ENCODE peak calls at places on chromosomes 4 and X, in four cellular contexts. Z, G, U and N are unnamed samples.
A peak's percentile ranks its signal among the peaks of the same experiment; 100 is the strongest.

GRCh38 chr4:48268956-48269860 is at the start of gene TEC:
- DNase-seq in G (peak; percentile 69), U (peak; percentile 56), Z (peak; percentile 81), N (peak; percentile 70)

GRCh38 chr4:112086036-112086434 is 59.2 kb upstream of the FAM241A start:
- DNase-seq in G (no peak), U (no peak), Z (no peak), N (no peak)

GRCh38 chr4:151045907-151046306 is 30.8 kb upstream of the LRBA start:
- DNase-seq in Z (no peak), G (no peak), U (peak; percentile 23), N (no peak)

GRCh38 chr4:143025111-143025704 is 159.5 kb upstream of the USP38 start:
- DNase-seq in U (peak; percentile 52), Z (no peak), G (no peak), N (no peak)

GRCh38 chrX:16610121-16610565 is 39.8 kb upstream of the S100G start:
- DNase-seq in Z (no peak), U (peak; percentile 55), G (no peak), N (no peak)

GRCh38 chr4:3418029-3418762 is 23.6 kb upstream of the HGFAC start:
- DNase-seq in U (no peak), Z (peak; percentile 57), G (no peak), N (no peak)

GRCh38 chr4:130210871-130211270 is 1114.9 kb downstream of the C4orf33 start:
- DNase-seq in U (peak; percentile 82), G (no peak), Z (no peak), N (no peak)

GRCh38 chrX:19670854-19671620 is 155.7 kb upstream of the MAP3K15 start:
- DNase-seq in U (peak; percentile 39), Z (no peak), G (peak; percentile 82), N (no peak)

GRCh38 chr4:38668203-38668602 is 4.2 kb downstream of the KLF3 start:
- DNase-seq in U (no peak), Z (no peak), G (no peak), N (no peak)
- H3K4me1 ChIP-seq in U (peaks cover 66% of the 10 kb centered on the region), Z (peaks cover 74% of the 10 kb centered on the region), G (peaks cover 65% of the 10 kb centered on the region), N (peaks cover 32% of the 10 kb centered on the region)

DNA sequence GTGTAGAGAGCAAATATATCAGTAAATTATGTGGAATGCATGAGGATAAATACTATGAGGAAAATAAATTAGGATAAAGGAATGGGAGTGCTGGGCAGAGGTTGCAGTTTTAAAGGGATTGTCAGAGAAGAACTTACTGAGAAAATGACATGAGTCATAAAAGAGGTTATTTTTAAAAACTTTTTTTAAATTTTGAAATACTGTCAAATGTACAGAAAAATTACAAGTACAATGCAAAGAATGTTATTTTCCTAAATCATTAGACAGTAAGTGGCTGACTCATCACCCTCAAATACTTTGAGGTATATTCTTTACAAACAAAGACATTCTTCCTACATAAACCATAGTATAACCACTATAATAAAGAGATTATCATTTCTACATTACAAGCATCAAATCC is 29.8 kb upstream of the H2AZ1 start:
- DNase-seq in U (no peak), G (no peak), Z (no peak), N (no peak)
- H3K4me1 ChIP-seq in U (no peaks in the 10 kb centered on the region), G (no peaks in the 10 kb centered on the region), Z (no peaks in the 10 kb centered on the region), N (no peaks in the 10 kb centered on the region)

DNA sequence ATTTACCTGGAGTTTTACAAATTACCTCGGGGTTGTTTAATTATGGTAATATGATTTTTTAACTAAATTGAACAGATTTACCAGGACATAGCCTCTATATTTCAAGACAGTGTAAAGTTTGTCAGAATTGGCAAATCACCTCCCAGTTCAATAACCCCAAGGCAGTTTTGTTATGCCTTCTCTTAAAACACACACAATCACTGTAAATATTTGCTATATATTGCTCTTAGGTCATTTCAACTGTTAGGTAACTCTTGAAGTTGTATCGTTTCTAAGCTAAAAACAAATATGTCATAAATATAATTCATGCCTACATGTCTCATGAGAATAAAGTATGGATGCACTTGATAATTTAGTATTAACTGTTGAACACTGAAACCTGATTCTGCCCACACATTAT is 24.1 kb downstream of the PDLIM5 start:
- DNase-seq in G (no peak), U (no peak), Z (no peak), N (no peak)
- H3K4me1 ChIP-seq in G (no peaks in the 10 kb centered on the region), U (peaks cover 38% of the 10 kb centered on the region), Z (peaks cover 80% of the 10 kb centered on the region), N (peaks cover 32% of the 10 kb centered on the region)

GRCh38 chrX:107715331-107716044 is 60.1 kb downstream of the TSC22D3 start:
- DNase-seq in U (no peak), Z (no peak), G (no peak), N (no peak)
- H3K4me1 ChIP-seq in U (peaks cover 4% of the 10 kb centered on the region), Z (peaks cover 52% of the 10 kb centered on the region), G (peaks cover 53% of the 10 kb centered on the region), N (peaks cover 6% of the 10 kb centered on the region)

GRCh38 chr4:1208970-1209704 is 36.8 kb upstream of the SPON2 start:
- DNase-seq in U (no peak), G (no peak), Z (peak; percentile 41), N (no peak)
- H3K4me1 ChIP-seq in U (no peaks in the 10 kb centered on the region), G (no peaks in the 10 kb centered on the region), Z (peaks cover 45% of the 10 kb centered on the region), N (peaks cover 36% of the 10 kb centered on the region)

DNA sequence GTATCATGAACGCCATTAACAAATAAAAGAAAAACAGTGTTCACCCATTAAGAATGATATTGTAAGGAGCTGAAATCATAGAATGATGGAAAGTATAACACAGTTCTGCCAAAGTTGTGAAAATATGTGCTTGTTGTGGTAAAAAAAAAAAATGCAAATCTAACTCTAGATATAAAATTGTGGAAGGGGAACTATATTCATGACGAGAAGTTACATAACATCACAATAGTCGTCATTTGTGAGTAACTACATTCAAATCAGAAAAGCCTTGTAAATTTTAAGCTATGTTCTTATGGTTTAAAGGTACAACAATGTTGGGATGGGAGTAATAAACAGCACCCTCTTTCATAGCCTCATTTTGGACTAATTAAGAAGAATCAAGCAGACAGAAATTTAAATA is 57.6 kb upstream of the PRDM8 start:
- DNase-seq in G (no peak), Z (no peak), U (no peak), N (no peak)
- H3K4me1 ChIP-seq in G (peaks cover 36% of the 10 kb centered on the region), Z (no peaks in the 10 kb centered on the region), U (no peaks in the 10 kb centered on the region), N (no peaks in the 10 kb centered on the region)

GRCh38 chr4:123649644-123650356 is 253.2 kb downstream of the SPRY1 start:
- DNase-seq in Z (no peak), U (peak; percentile 13), G (no peak), N (peak; percentile 34)

GRCh38 chr4:123652501-123652900 is 255.9 kb downstream of the SPRY1 start:
- DNase-seq in U (no peak), G (no peak), Z (no peak), N (no peak)

GRCh38 chr4:123653211-123653610 is 256.6 kb downstream of the SPRY1 start:
- DNase-seq in U (no peak), G (no peak), Z (no peak), N (no peak)

GRCh38 chr4:123651127-123651526 is 254.5 kb downstream of the SPRY1 start:
- DNase-seq in Z (no peak), G (no peak), U (no peak), N (no peak)

GRCh38 chr4:123651536-123652175 is 255.1 kb downstream of the SPRY1 start:
- DNase-seq in U (no peak), Z (no peak), G (no peak), N (no peak)
- H3K4me1 ChIP-seq in U (no peaks in the 10 kb centered on the region), Z (peaks cover 36% of the 10 kb centered on the region), G (no peaks in the 10 kb centered on the region), N (no peaks in the 10 kb centered on the region)